ENCODE peak calls at places on chromosomes 5 and 9, in five cellular contexts. T, M, C, I and X are unnamed samples.

GRCh38 chr5:83331842-83332241 is 139.7 kb upstream of the VCAN start:
- DNase-seq in T (no peak), M (peak; percentile 29), C (no peak), I (no peak), X (no peak)

GRCh38 chr5:179825655-179826182 is 5.0 kb downstream of the SQSTM1 start:
- DNase-seq in T (no peak), M (no peak), C (peak; percentile 68), I (no peak), X (peak; percentile 66)

GRCh38 chr9:114434878-114435311 is 47.1 kb upstream of the AKNA start:
- DNase-seq in T (no peak), M (no peak), C (no peak), I (no peak), X (peak; percentile 63)

GRCh38 chr5:169296456-169297220 is 4.3 kb downstream of the SLIT3 start:
- DNase-seq in T (no peak), M (peak; percentile 75), C (no peak), I (no peak), X (no peak)

GRCh38 chr9:87685871-87686519 is 39.9 kb upstream of the CTSL start:
- DNase-seq in T (no peak), M (no peak), C (peak; percentile 62), I (no peak), X (no peak)

GRCh38 chr5:112154940-112155686 is 264.0 kb downstream of the EPB41L4A start:
- DNase-seq in T (no peak), M (no peak), C (no peak), I (no peak), X (no peak)

GRCh38 chr5:120093178-120093577 is 370.9 kb upstream of the PRR16 start:
- DNase-seq in T (no peak), M (no peak), C (no peak), I (no peak), X (no peak)

GRCh38 chr9:101465330-101465915 is 29.8 kb upstream of the ALDOB start:
- DNase-seq in T (no peak), M (peak; percentile 63), C (peak; percentile 27), I (no peak), X (no peak)

GRCh38 chr9:101445353-101446029 is 9.9 kb upstream of the ALDOB start:
- DNase-seq in T (no peak), M (no peak), C (no peak), I (no peak), X (no peak)

GRCh38 chr5:142013734-142014495 is 1.1 kb upstream of the GNPDA1 start:
- DNase-seq in T (no peak), M (peak; percentile 23), C (peak; percentile 37), I (no peak), X (no peak)

GRCh38 chr5:1788828-1789227 is 10.8 kb downstream of the MRPL36 start:
- DNase-seq in T (no peak), M (no peak), C (no peak), I (no peak), X (no peak)

GRCh38 chr5:12237837-12238575 is 333.8 kb upstream of the CTNND2 start:
- DNase-seq in T (no peak), M (no peak), C (no peak), I (no peak), X (no peak)